ENCODE peak calls at places on chromosomes 12 and 14, in seven cellular contexts. S, U, H, Z, E, X and V are unnamed samples.

GRCh38 chr12:29043069-29043468 is 106.0 kb upstream of the FAR2 start:
- DNase-seq in Z (no peak), X (no peak), H (no peak), U (no peak), S (no peak), E (no peak), V (no peak)

GRCh38 chr12:6667559-6668210 is 4.8 kb upstream of the ING4 start:
- DNase-seq in H (no peak), U (no peak), Z (no peak), S (no peak), E (peak), X (no peak), V (no peak)

GRCh38 chr12:48016373-48017020 is 12.2 kb upstream of the COL2A1 start:
- DNase-seq in H (no peak), X (no peak), E (no peak), Z (no peak), U (no peak), S (no peak), V (no peak)

GRCh38 chr14:56351861-56352260 is 227.7 kb upstream of the TMEM260 start:
- DNase-seq in Z (no peak), U (no peak), H (no peak), X (no peak), S (no peak), E (peak), V (no peak)

GRCh38 chr14:51269634-51270033 is 29.6 kb downstream of the TMX1 start:
- DNase-seq in U (no peak), H (no peak), Z (no peak), S (no peak), X (no peak), E (no peak), V (no peak)

GRCh38 chr14:105313381-105314286 is 914 bp upstream of the PACS2 start:
- DNase-seq in H (no peak), S (peak), Z (peak), X (peak), E (no peak), U (no peak), V (no peak)

GRCh38 chr14:75279739-75280447 is 1.3 kb downstream of the FOS start:
- DNase-seq in U (peak), X (no peak), Z (no peak), E (no peak), H (no peak), S (peak), V (no peak)

GRCh38 chr12:104999347-104999685 is 13.2 kb downstream of the NOPCHAP1 start:
- DNase-seq in X (no peak), E (no peak), U (no peak), Z (no peak), S (no peak), H (no peak), V (no peak)

GRCh38 chr12:2580821-2581220 is 213.9 kb upstream of the FKBP4 start:
- DNase-seq in U (no peak), X (no peak), E (no peak), Z (no peak), S (no peak), H (no peak), V (peak)

GRCh38 chr14:28308727-28309126 is 457.9 kb upstream of the FOXG1 start:
- DNase-seq in H (no peak), E (peak), Z (no peak), U (no peak), X (no peak), S (no peak), V (no peak)

GRCh38 chr14:71556730-71557129 is 375.5 kb upstream of the RGS6 start:
- DNase-seq in E (no peak), X (no peak), Z (no peak), H (no peak), S (no peak), U (no peak), V (no peak)

GRCh38 chr12:121860257-121860656 is 1.6 kb upstream of the HPD start:
- DNase-seq in S (no peak), U (no peak), Z (no peak), E (no peak), H (no peak), X (no peak), V (no peak)

GRCh38 chr14:62889354-62889753 is 155.9 kb downstream of the KCNH5 start:
- DNase-seq in X (no peak), Z (no peak), U (no peak), S (no peak), E (no peak), H (no peak), V (no peak)

GRCh38 chr12:69500631-69501030 is 30.4 kb downstream of the FRS2 start:
- DNase-seq in H (no peak), E (peak), X (no peak), S (no peak), U (no peak), Z (no peak), V (no peak)

GRCh38 chr14:103871596-103872480 is 24.5 kb upstream of the PPP1R13B start:
- DNase-seq in S (peak), E (peak), X (no peak), Z (no peak), H (no peak), U (peak), V (peak)

GRCh38 chr12:62438098-62438692 is 28.4 kb upstream of the MON2 start:
- DNase-seq in X (no peak), H (no peak), Z (peak), U (no peak), S (peak), E (peak), V (peak)

GRCh38 chr12:45049912-45050318 is 984 bp downstream of the DBX2 start:
- DNase-seq in E (no peak), H (no peak), Z (no peak), U (no peak), S (peak), X (no peak), V (no peak)

GRCh38 chr12:52335598-52336262 is 14.5 kb upstream of the KRT83 start:
- DNase-seq in H (no peak), X (peak), U (no peak), Z (no peak), S (no peak), E (no peak), V (no peak)

GRCh38 chr12:113246478-113247122 is 25.3 kb downstream of the TPCN1 start:
- DNase-seq in Z (no peak), U (no peak), H (no peak), E (peak), S (no peak), X (peak), V (peak)

GRCh38 chr12:68497702-68498101 is 113.0 kb upstream of the RAP1B start:
- DNase-seq in X (no peak), E (no peak), H (no peak), U (no peak), S (no peak), Z (no peak), V (no peak)

GRCh38 chr14:54922598-54922997 is 20.0 kb upstream of the GCH1 start:
- DNase-seq in S (no peak), X (peak), E (no peak), Z (no peak), U (no peak), H (no peak), V (no peak)

GRCh38 chr14:95711476-95712176 is 2.3 kb downstream of the TCL1A start:
- DNase-seq in S (no peak), X (no peak), U (no peak), Z (no peak), H (no peak), E (no peak), V (no peak)

GRCh38 chr14:88793259-88793625 is 489 bp upstream of the EML5 start:
- DNase-seq in U (no peak), X (no peak), H (no peak), Z (no peak), E (no peak), S (no peak), V (no peak)

GRCh38 chr12:122974274-122974891 is 661 bp upstream of the OGFOD2 start:
- DNase-seq in E (peak), U (peak), H (peak), S (peak), X (peak), Z (peak), V (peak)

GRCh38 chr12:93050026-93050747 is 121.1 kb upstream of the EEA1 start:
- DNase-seq in S (no peak), Z (no peak), X (no peak), H (no peak), U (no peak), E (peak), V (peak)

GRCh38 chr14:24177041-24177825 is 5.4 kb downstream of the REC8 start:
- DNase-seq in H (no peak), E (no peak), U (no peak), X (no peak), Z (no peak), S (no peak), V (no peak)

GRCh38 chr12:52025301-52026172 is 18.8 kb downstream of the TAMALIN start:
- DNase-seq in E (peak), U (peak), X (peak), Z (peak), H (peak), S (peak), V (peak)

GRCh38 chr14:55103005-55103640 is 25.9 kb upstream of the LGALS3 start:
- DNase-seq in H (no peak), E (peak), U (peak), Z (no peak), X (no peak), S (peak), V (no peak)

GRCh38 chr14:51093371-51094281 is 1.3 kb downstream of the TRIM9 start:
- DNase-seq in H (peak), Z (peak), U (peak), E (no peak), S (no peak), X (peak), V (peak)

GRCh38 chr12:57524814-57525614 is 2.4 kb downstream of the MBD6 start:
- DNase-seq in E (no peak), U (no peak), H (no peak), X (no peak), S (no peak), Z (no peak), V (peak)

GRCh38 chr14:51552275-51552674 is 99.4 kb upstream of the FRMD6 start:
- DNase-seq in S (no peak), U (no peak), H (no peak), E (no peak), X (peak), Z (no peak), V (no peak)

GRCh38 chr12:54065677-54066076 is 12.0 kb downstream of the HOXC4 start:
- DNase-seq in E (no peak), U (no peak), H (no peak), Z (no peak), X (no peak), S (no peak), V (no peak)

GRCh38 chr12:96714199-96714598 is 192.9 kb upstream of the NEDD1 start:
- DNase-seq in U (no peak), E (no peak), X (no peak), H (no peak), S (no peak), Z (no peak), V (no peak)

GRCh38 chr12:12024958-12025682 is 45.6 kb upstream of the BCL2L14 start:
- DNase-seq in X (no peak), E (peak), H (no peak), Z (no peak), S (no peak), U (no peak), V (no peak)